ENCODE peak calls at places on chromosomes 13 and 19, in four cellular contexts. G is endothelial cell of umbilical vein, X is HepG2, A is A549. K is an unnamed sample.

GRCh38 chr13:51625555-51626345 is 41.5 kb downstream of the WDFY2 start:
- DNase-seq in G (peak), X (no peak), A (no peak), K (no peak)

GRCh38 chr13:99971576-99972189 is at the start of gene ZIC5:
- DNase-seq in G (no peak), X (no peak), A (peak), K (no peak)

GRCh38 chr13:50989476-50989875 is 79.9 kb downstream of the RNASEH2B start:
- DNase-seq in G (peak), X (peak), A (peak), K (no peak)

GRCh38 chr13:28531195-28531955 is 36.4 kb upstream of the FLT1 start:
- DNase-seq in G (peak), X (no peak), A (no peak), K (peak)

GRCh38 chr19:4472174-4472974 is at the start of gene HDGFL2:
- DNase-seq in G (no peak), X (no peak), A (no peak), K (no peak)

GRCh38 chr13:69243366-69243765 is 864.3 kb upstream of the ATXN8OS start:
- DNase-seq in G (no peak), X (no peak), A (no peak), K (no peak)

GRCh38 chr13:76852991-76853390 is 33.2 kb downstream of the KCTD12 start:
- DNase-seq in G (peak), X (no peak), A (no peak), K (no peak)

GRCh38 chr13:110589991-110590390 is 25.4 kb upstream of the NAXD start:
- DNase-seq in G (no peak), X (peak), A (no peak), K (no peak)

GRCh38 chr13:112931028-112931934 is 37.7 kb upstream of the MCF2L start:
- DNase-seq in G (peak), X (peak), A (peak), K (peak)

GRCh38 chr19:47471733-47472457 is at the start of gene SLC8A2:
- DNase-seq in G (peak), X (peak), A (peak), K (peak)

GRCh38 chr13:45362939-45363338 is 22.0 kb upstream of the TPT1 start:
- DNase-seq in G (no peak), X (peak), A (no peak), K (peak)

GRCh38 chr19:43672061-43672679 is 2.2 kb upstream of the PLAUR start:
- DNase-seq in G (no peak), X (no peak), A (no peak), K (no peak)

GRCh38 chr19:30564551-30565011 is 192.4 kb downstream of the ZNF536 start:
- DNase-seq in G (no peak), X (no peak), A (no peak), K (no peak)

GRCh38 chr19:38862321-38863059 is 12.7 kb upstream of the HNRNPL start:
- DNase-seq in G (peak), X (no peak), A (peak), K (no peak)

GRCh38 chr13:102311901-102312300 is 89.9 kb downstream of the FGF14 start:
- DNase-seq in G (no peak), X (no peak), A (no peak), K (no peak)

GRCh38 chr13:46022476-46022875 is 30.1 kb downstream of the ZC3H13 start:
- DNase-seq in G (no peak), X (no peak), A (no peak), K (no peak)

GRCh38 chr19:2271516-2272103 is 10.4 kb downstream of the PEAK3 start:
- DNase-seq in G (no peak), X (no peak), A (no peak), K (peak)

GRCh38 chr13:19604306-19604705 is 29.2 kb upstream of the MPHOSPH8 start:
- DNase-seq in G (no peak), X (peak), A (peak), K (no peak)

GRCh38 chr13:23986619-23987018 is 89.3 kb upstream of the C1QTNF9B start:
- DNase-seq in G (no peak), X (no peak), A (no peak), K (no peak)

GRCh38 chr13:57352114-57352513 is 185.1 kb downstream of the PRR20E start:
- DNase-seq in G (no peak), X (no peak), A (no peak), K (no peak)

DNA sequence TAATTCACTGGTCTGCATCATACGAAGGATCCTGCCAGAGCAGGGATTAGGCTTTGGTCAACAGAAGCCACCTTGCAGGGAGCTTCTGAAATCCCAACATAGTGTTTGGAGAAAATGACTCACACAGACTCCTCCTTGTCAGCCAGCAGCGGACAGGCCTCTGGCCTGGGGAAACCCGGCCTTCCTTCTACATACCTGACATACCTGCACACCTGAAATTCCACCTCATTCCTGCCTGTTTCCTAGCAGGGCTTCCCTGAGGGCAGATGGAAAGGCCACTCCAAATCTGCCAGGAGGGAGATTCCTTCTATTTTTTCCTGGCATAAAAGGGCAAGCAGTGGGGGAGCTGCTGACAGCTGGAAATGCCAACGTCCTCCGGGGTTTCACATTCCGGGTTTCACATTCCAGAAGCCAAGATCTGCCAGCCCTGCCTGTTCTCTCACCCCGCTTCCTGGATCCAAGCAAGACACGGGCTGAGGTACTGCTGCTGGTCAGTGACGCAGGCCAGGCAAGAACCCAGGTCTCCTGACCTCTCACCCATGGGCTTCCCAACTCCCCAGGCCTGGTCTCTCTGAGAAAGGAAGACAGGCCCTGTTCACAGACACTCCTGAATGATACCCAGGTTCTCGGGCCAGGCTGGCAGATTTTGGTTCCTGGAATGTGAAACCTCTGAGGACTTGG is 18.2 kb upstream of the IGFL1 start:
- DNase-seq in G (peak), X (no peak), A (peak), K (no peak)
- TF ChIP-seq MYC in G (no peak), X (no peak), A (no peak), K (no peak)

GRCh38 chr13:87497426-87497825 is 173.7 kb upstream of the SLITRK5 start:
- DNase-seq in G (no peak), X (no peak), A (no peak), K (no peak)

GRCh38 chr13:87498681-87499080 is 172.5 kb upstream of the SLITRK5 start:
- DNase-seq in G (no peak), X (peak), A (peak), K (peak)
- TF ChIP-seq MAX in G (no peak), X (no peak), A (no peak), K (no peak)

GRCh38 chr13:32126298-32126697 is 94.7 kb downstream of the FRY start:
- DNase-seq in G (no peak), X (no peak), A (no peak), K (no peak)
- TF ChIP-seq MYC in G (no peak), X (no peak), A (no peak), K (no peak)

GRCh38 chr13:34857561-34857960 is 84.5 kb upstream of the NBEA start:
- DNase-seq in G (no peak), X (no peak), A (no peak), K (no peak)

GRCh38 chr13:34849406-34849805 is 92.7 kb upstream of the NBEA start:
- DNase-seq in G (no peak), X (no peak), A (no peak), K (no peak)

GRCh38 chr13:34847751-34848150 is 94.3 kb upstream of the NBEA start:
- DNase-seq in G (no peak), X (no peak), A (no peak), K (no peak)

DNA sequence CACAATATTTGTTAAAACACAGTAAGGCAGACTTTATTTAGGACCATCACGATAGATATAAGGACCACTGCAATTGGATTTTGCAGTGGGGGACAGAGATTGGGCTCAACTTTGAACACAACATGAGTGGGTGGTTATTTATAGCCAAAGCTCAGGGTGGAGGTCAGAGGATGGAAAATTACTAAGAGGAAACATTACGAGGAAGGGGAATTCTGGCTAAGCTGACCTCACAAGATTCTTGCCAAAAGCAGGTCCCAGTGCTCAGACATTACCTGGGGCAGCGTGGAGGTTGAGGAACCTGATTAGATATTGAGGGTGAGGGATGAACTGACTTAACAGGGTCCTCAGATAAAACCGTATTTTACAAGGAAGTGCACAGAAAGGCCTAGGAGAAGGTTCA is 88.9 kb upstream of the NBEA start:
- DNase-seq in G (peak), X (no peak), A (no peak), K (no peak)
- TF ChIP-seq MAX in G (no peak), X (no peak), A (no peak), K (no peak)

GRCh38 chr19:37361994-37362393 is 8.9 kb upstream of the ZNF527 start:
- DNase-seq in G (peak), X (no peak), A (no peak), K (no peak)

DNA sequence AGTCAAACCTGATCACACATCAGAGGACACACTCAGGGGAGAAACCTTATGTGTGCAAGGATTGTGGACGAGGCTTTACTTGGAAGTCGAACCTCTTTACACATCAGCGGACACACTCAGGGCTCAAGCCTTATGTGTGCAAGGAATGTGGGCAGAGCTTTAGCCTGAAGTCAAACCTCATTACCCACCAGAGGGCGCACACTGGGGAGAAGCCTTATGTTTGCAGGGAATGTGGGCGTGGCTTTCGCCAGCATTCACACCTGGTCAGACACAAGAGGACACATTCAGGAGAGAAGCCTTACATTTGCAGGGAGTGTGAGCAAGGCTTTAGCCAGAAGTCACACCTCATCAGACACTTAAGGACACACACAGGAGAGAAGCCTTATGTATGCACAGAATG is 8.2 kb upstream of the ZNF527 start:
- DNase-seq in G (peak), X (peak), A (peak), K (peak)
- TF ChIP-seq MYC in G (no peak), X (no peak), A (no peak), K (no peak)

GRCh38 chr19:980133-980998 is 3.8 kb upstream of the WDR18 start:
- DNase-seq in G (no peak), X (peak), A (peak), K (peak)
- TF ChIP-seq MAX in G (no peak), X (peak), A (no peak), K (no peak)

K was measured in NB4.